ENCODE peak calls at places on chromosomes 12 and 14, in six cellular contexts. One of them, this sample, is unnamed.

GRCh38 chr12:8482446-8483080 is 26.8 kb downstream of the CLEC6A start:
- DNase-seq in coronary artery: no peak
- DNase-seq in K562: no peak
- DNase-seq in HL-60: no peak
- DNase-seq in breast epithelium: no peak
- DNase-seq in B cell: no peak
- DNase-seq in this sample: no peak

GRCh38 chr12:48980389-48980952 is 2.3 kb downstream of the WNT1 start:
- DNase-seq in breast epithelium: no peak
- DNase-seq in coronary artery: no peak
- DNase-seq in B cell: no peak
- DNase-seq in HL-60: no peak
- DNase-seq in K562: peak; percentile 59
- DNase-seq in this sample: no peak

GRCh38 chr12:102950950-102951490 is 6.5 kb upstream of the ASCL1 start:
- DNase-seq in breast epithelium: no peak
- DNase-seq in HL-60: no peak
- DNase-seq in coronary artery: no peak
- DNase-seq in K562: no peak
- DNase-seq in B cell: no peak
- DNase-seq in this sample: no peak

GRCh38 chr14:105682956-105683570 is 156.7 kb downstream of the TMEM121 start:
- DNase-seq in coronary artery: peak; percentile 31
- DNase-seq in breast epithelium: no peak
- DNase-seq in B cell: no peak
- DNase-seq in K562: no peak
- DNase-seq in HL-60: no peak
- DNase-seq in this sample: no peak

GRCh38 chr12:52876371-52876770 is 27.6 kb upstream of the KRT78 start:
- DNase-seq in coronary artery: no peak
- DNase-seq in B cell: no peak
- DNase-seq in breast epithelium: no peak
- DNase-seq in HL-60: no peak
- DNase-seq in K562: no peak
- DNase-seq in this sample: no peak

GRCh38 chr12:9607816-9608215 is at the start of gene KLRB1:
- DNase-seq in K562: no peak
- DNase-seq in HL-60: no peak
- DNase-seq in breast epithelium: no peak
- DNase-seq in B cell: no peak
- DNase-seq in coronary artery: no peak
- DNase-seq in this sample: no peak

GRCh38 chr12:107238276-107238675 is 144.9 kb upstream of the CRY1 start:
- DNase-seq in K562: no peak
- DNase-seq in B cell: no peak
- DNase-seq in breast epithelium: no peak
- DNase-seq in HL-60: no peak
- DNase-seq in coronary artery: no peak
- DNase-seq in this sample: no peak

GRCh38 chr12:90122716-90123115 is 414.1 kb upstream of the ATP2B1 start:
- DNase-seq in K562: no peak
- DNase-seq in B cell: no peak
- DNase-seq in HL-60: no peak
- DNase-seq in coronary artery: no peak
- DNase-seq in breast epithelium: no peak
- DNase-seq in this sample: no peak

GRCh38 chr12:88036368-88036965 is 7.3 kb upstream of the C12orf50 start:
- DNase-seq in coronary artery: no peak
- DNase-seq in breast epithelium: no peak
- DNase-seq in B cell: no peak
- DNase-seq in HL-60: peak; percentile 27
- DNase-seq in K562: no peak
- DNase-seq in this sample: no peak

GRCh38 chr14:50658203-50658602 is 9.9 kb downstream of the SAV1 start:
- DNase-seq in coronary artery: no peak
- DNase-seq in HL-60: no peak
- DNase-seq in breast epithelium: no peak
- DNase-seq in K562: no peak
- DNase-seq in B cell: no peak
- DNase-seq in this sample: no peak

GRCh38 chr12:30794020-30794419 is 39.3 kb upstream of the CAPRIN2 start:
- DNase-seq in K562: no peak
- DNase-seq in breast epithelium: no peak
- DNase-seq in coronary artery: no peak
- DNase-seq in B cell: no peak
- DNase-seq in HL-60: no peak
- DNase-seq in this sample: no peak

GRCh38 chr12:68336754-68337343 is 4.7 kb upstream of the MDM1 start:
- DNase-seq in coronary artery: no peak
- DNase-seq in breast epithelium: no peak
- DNase-seq in HL-60: no peak
- DNase-seq in B cell: no peak
- DNase-seq in K562: no peak
- DNase-seq in this sample: no peak

GRCh38 chr14:69066396-69067171 is 86.3 kb downstream of the DCAF5 start:
- DNase-seq in K562: no peak
- DNase-seq in HL-60: no peak
- DNase-seq in breast epithelium: no peak
- DNase-seq in B cell: no peak
- DNase-seq in coronary artery: no peak
- DNase-seq in this sample: no peak

GRCh38 chr12:62840311-62840710 is 94.6 kb downstream of the PPM1H start:
- DNase-seq in B cell: no peak
- DNase-seq in K562: no peak
- DNase-seq in coronary artery: no peak
- DNase-seq in breast epithelium: no peak
- DNase-seq in HL-60: no peak
- DNase-seq in this sample: no peak

GRCh38 chr14:68813318-68813838 is 20.5 kb upstream of the ZFP36L1 start:
- DNase-seq in B cell: no peak
- DNase-seq in HL-60: no peak
- DNase-seq in coronary artery: peak; percentile 69
- DNase-seq in breast epithelium: no peak
- DNase-seq in K562: no peak
- DNase-seq in this sample: no peak

GRCh38 chr14:22668417-22668816 is 24.3 kb upstream of the OR6J1 start:
- DNase-seq in HL-60: no peak
- DNase-seq in coronary artery: no peak
- DNase-seq in K562: no peak
- DNase-seq in B cell: no peak
- DNase-seq in breast epithelium: no peak
- DNase-seq in this sample: no peak

GRCh38 chr14:64643709-64644108 is 60.5 kb upstream of the PLEKHG3 start:
- DNase-seq in B cell: no peak
- DNase-seq in breast epithelium: no peak
- DNase-seq in K562: no peak
- DNase-seq in coronary artery: no peak
- DNase-seq in HL-60: no peak
- DNase-seq in this sample: no peak

GRCh38 chr12:85007836-85008235 is 28.2 kb downstream of the TSPAN19 start:
- DNase-seq in breast epithelium: no peak
- DNase-seq in HL-60: no peak
- DNase-seq in coronary artery: no peak
- DNase-seq in K562: no peak
- DNase-seq in B cell: no peak
- DNase-seq in this sample: no peak

GRCh38 chr14:44392984-44393383 is 114.1 kb downstream of the FSCB start:
- DNase-seq in breast epithelium: no peak
- DNase-seq in B cell: no peak
- DNase-seq in coronary artery: no peak
- DNase-seq in HL-60: no peak
- DNase-seq in K562: no peak
- DNase-seq in this sample: no peak

GRCh38 chr14:53902307-53902706 is 54.3 kb downstream of the BMP4 start:
- DNase-seq in coronary artery: no peak
- DNase-seq in K562: no peak
- DNase-seq in breast epithelium: no peak
- DNase-seq in HL-60: no peak
- DNase-seq in B cell: no peak
- DNase-seq in this sample: no peak

GRCh38 chr12:123061806-123062205 is 81.3 kb downstream of the ARL6IP4 start:
- DNase-seq in breast epithelium: no peak
- DNase-seq in B cell: no peak
- DNase-seq in K562: no peak
- DNase-seq in coronary artery: no peak
- DNase-seq in HL-60: no peak
- DNase-seq in this sample: no peak

GRCh38 chr12:123064356-123064755 is 83.9 kb downstream of the ARL6IP4 start:
- DNase-seq in breast epithelium: no peak
- DNase-seq in HL-60: no peak
- DNase-seq in coronary artery: peak; percentile 80
- DNase-seq in K562: no peak
- DNase-seq in B cell: no peak
- DNase-seq in this sample: no peak

GRCh38 chr12:123062682-123063426 is 82.4 kb downstream of the ARL6IP4 start:
- DNase-seq in breast epithelium: peak; percentile 81
- DNase-seq in HL-60: peak; percentile 50
- DNase-seq in K562: no peak
- DNase-seq in coronary artery: peak; percentile 81
- DNase-seq in B cell: no peak
- DNase-seq in this sample: no peak

GRCh38 chr12:123064885-123065619 is 84.6 kb downstream of the ARL6IP4 start:
- DNase-seq in coronary artery: no peak
- DNase-seq in HL-60: no peak
- DNase-seq in breast epithelium: no peak
- DNase-seq in B cell: no peak
- DNase-seq in K562: no peak
- DNase-seq in this sample: no peak

GRCh38 chr12:123063535-123063934 is 83.1 kb downstream of the ARL6IP4 start:
- DNase-seq in coronary artery: no peak
- DNase-seq in breast epithelium: no peak
- DNase-seq in B cell: no peak
- DNase-seq in HL-60: peak; percentile 35
- DNase-seq in K562: peak; percentile 69
- DNase-seq in this sample: no peak
- TF ChIP-seq CTCF in coronary artery: no peak
- TF ChIP-seq CTCF in breast epithelium: no peak
- TF ChIP-seq CTCF in B cell: peak; percentile 29
- TF ChIP-seq CTCF in HL-60: no peak
- TF ChIP-seq CTCF in K562: peak; percentile 52
- TF ChIP-seq CTCF in this sample: peak; percentile 39

DNA sequence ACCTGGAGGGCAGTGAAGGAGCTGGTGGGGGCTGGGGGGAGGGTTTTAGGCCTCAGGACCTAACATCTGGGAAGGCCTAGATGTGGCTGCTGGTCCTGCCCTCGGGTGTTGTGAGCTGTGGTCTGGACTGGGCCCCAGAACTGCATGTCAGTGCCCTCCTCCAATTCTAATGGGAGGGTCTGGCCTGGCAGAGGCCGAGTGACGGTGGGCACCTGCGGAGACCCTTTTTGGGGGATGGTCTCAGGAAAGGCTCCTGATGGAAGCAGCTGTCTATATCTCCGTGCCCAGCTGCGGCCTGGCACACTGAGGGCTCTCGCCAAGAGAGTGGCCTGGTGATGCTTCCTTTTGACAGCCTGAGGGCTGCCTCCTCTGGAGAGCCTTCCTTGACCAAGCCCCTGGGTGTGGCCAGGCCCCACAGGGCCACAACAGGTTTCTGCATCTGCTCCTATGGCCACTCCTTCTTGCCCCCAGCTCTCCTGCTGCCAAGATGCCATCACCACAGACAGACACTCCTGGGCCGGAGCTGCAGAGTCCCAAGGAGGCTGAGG is 5.3 kb downstream of the EXOC3L4 start:
- DNase-seq in breast epithelium: no peak
- DNase-seq in B cell: no peak
- DNase-seq in K562: no peak
- DNase-seq in coronary artery: no peak
- DNase-seq in HL-60: no peak
- DNase-seq in this sample: no peak
- TF ChIP-seq CTCF in breast epithelium: no peak
- TF ChIP-seq CTCF in B cell: no peak
- TF ChIP-seq CTCF in K562: no peak
- TF ChIP-seq CTCF in coronary artery: no peak
- TF ChIP-seq CTCF in HL-60: no peak
- TF ChIP-seq CTCF in this sample: no peak

GRCh38 chr12:120586216-120586615 is 5.0 kb upstream of the POP5 start:
- DNase-seq in B cell: no peak
- DNase-seq in HL-60: no peak
- DNase-seq in coronary artery: no peak
- DNase-seq in breast epithelium: no peak
- DNase-seq in K562: no peak
- DNase-seq in this sample: no peak

GRCh38 chr12:120583478-120584030 is 2.4 kb upstream of the POP5 start:
- DNase-seq in HL-60: peak; percentile 56
- DNase-seq in breast epithelium: peak; percentile 72
- DNase-seq in K562: peak; percentile 74
- DNase-seq in coronary artery: peak; percentile 85
- DNase-seq in B cell: peak; percentile 85
- DNase-seq in this sample: peak; percentile 92

GRCh38 chr12:120586860-120587259 is 5.7 kb upstream of the POP5 start:
- DNase-seq in HL-60: no peak
- DNase-seq in coronary artery: no peak
- DNase-seq in B cell: no peak
- DNase-seq in breast epithelium: no peak
- DNase-seq in K562: no peak
- DNase-seq in this sample: no peak

GRCh38 chr12:120581998-120582397 is 796 bp upstream of the POP5 start:
- DNase-seq in coronary artery: no peak
- DNase-seq in B cell: no peak
- DNase-seq in K562: no peak
- DNase-seq in HL-60: no peak
- DNase-seq in breast epithelium: no peak
- DNase-seq in this sample: no peak

DNA sequence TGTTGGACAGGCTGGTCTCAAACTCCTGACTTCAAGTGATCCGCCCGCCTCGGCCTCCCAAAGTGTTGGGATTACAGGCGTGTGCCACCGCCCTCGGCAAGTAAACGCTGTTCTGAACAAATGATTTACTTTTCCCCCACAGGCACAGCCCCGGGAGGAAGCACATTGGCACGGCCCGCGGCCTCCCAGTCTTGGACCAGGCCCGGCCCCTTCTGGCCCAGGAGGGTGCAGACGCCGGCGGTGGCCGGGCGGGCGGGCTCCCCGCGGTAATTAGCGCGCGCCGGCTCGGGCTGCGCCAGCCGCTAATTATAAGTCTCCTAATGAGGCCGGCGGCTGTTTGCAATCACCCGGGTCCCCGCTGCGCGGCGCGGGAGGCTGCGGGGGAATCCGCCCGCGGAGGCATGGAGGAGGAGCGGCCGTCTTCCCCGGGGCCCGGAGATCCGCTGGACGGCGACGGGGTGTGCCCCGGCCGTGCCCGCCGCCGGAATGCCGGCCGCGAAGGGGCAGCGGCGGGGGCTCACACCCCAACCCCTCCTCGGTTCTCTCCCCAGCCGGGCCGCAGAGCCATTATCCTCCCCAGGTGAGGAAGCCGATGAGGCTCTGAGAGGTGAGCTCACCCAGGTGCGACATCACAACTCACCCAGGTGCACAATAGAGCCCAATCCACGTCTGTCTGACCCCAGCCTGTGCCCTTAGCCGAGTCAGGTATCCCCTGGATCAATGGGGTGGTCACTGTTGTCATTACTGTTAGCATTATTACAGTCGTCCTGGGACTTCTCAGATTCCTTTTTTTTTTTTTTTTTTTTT is 3.3 kb upstream of the POP5 start:
- DNase-seq in coronary artery: no peak
- DNase-seq in K562: peak; percentile 71
- DNase-seq in HL-60: no peak
- DNase-seq in breast epithelium: peak; percentile 58
- DNase-seq in B cell: peak; percentile 53
- DNase-seq in this sample: no peak
- TF ChIP-seq CTCF in coronary artery: no peak
- TF ChIP-seq CTCF in K562: peak; percentile 78
- TF ChIP-seq CTCF in HL-60: peak; percentile 32
- TF ChIP-seq CTCF in breast epithelium: no peak
- TF ChIP-seq CTCF in B cell: peak; percentile 58
- TF ChIP-seq CTCF in this sample: peak; percentile 9

GRCh38 chr12:92244036-92244435 is 98.4 kb upstream of the BTG1 start:
- DNase-seq in B cell: no peak
- DNase-seq in breast epithelium: no peak
- DNase-seq in K562: no peak
- DNase-seq in HL-60: no peak
- DNase-seq in coronary artery: no peak
- DNase-seq in this sample: no peak
- TF ChIP-seq CTCF in B cell: no peak
- TF ChIP-seq CTCF in breast epithelium: no peak
- TF ChIP-seq CTCF in K562: no peak
- TF ChIP-seq CTCF in HL-60: no peak
- TF ChIP-seq CTCF in coronary artery: no peak
- TF ChIP-seq CTCF in this sample: peak; percentile 30

This sample was measured in osteocyte.